ENCODE peak calls at places on chromosomes 7 and 10, in nine cellular contexts. L is activated T-cell treated with anti-CD3 and anti-CD28 coated beads for 1 hour; S is ELR; T is activated CD8-positive, alpha-beta memory T cell treated with anti-CD3 and anti-CD28 coated beads, Interleukin-2, amount 50 U/mL, for 4 hours; I is CD4-positive, alpha-beta T cell; O is EH; F is A549; G is SJSA1; J is retinal pigment epithelial cell. Q is an unnamed sample.

GRCh38 chr7:19145429-19146201 is 394 bp upstream of the FERD3L start:
- DNase-seq in S (no peak), O (no peak), G (no peak), I (no peak), L (no peak), J (no peak), T (no peak), F (no peak), Q (no peak)

GRCh38 chr10:71223365-71224058 is 11.1 kb downstream of the UNC5B start:
- DNase-seq in G (no peak), T (no peak), L (no peak), O (no peak), I (no peak), F (no peak), S (no peak), J (no peak), Q (no peak)

GRCh38 chr10:124449170-124450009 is 445 bp downstream of the NKX1-2 start:
- DNase-seq in S (no peak), T (no peak), G (no peak), J (no peak), O (no peak), L (no peak), F (no peak), I (no peak), Q (no peak)

GRCh38 chr7:40538281-40538680 is 403.5 kb downstream of the SUGCT start:
- DNase-seq in F (no peak), J (no peak), I (no peak), G (no peak), S (no peak), T (no peak), O (peak; percentile 51), L (no peak), Q (peak; percentile 41)

GRCh38 chr7:32533313-32534024 is 38.2 kb downstream of the AVL9 start:
- DNase-seq in T (no peak), F (no peak), J (no peak), G (no peak), I (no peak), S (no peak), L (no peak), O (no peak), Q (no peak)

GRCh38 chr10:71835671-71836593 is 15.1 kb downstream of the PSAP start:
- DNase-seq in L (no peak), T (no peak), G (peak; percentile 57), I (no peak), F (no peak), O (peak; percentile 93), S (peak; percentile 59), J (peak; percentile 94), Q (peak; percentile 98)

GRCh38 chr7:70325509-70326101 is 727.3 kb downstream of the AUTS2 start:
- DNase-seq in F (no peak), G (no peak), J (peak; percentile 61), S (peak; percentile 0), I (no peak), O (peak; percentile 5), T (no peak), L (no peak), Q (peak; percentile 50)

GRCh38 chr10:84854439-84854838 is 526.0 kb downstream of the CCSER2 start:
- DNase-seq in J (no peak), T (no peak), L (no peak), S (no peak), O (no peak), F (no peak), G (no peak), I (no peak), Q (no peak)

GRCh38 chr7:21293771-21294170 is 134.1 kb upstream of the SP4 start:
- DNase-seq in F (no peak), L (no peak), O (no peak), S (peak; percentile 11), T (no peak), G (no peak), J (peak; percentile 6), I (no peak), Q (no peak)

GRCh38 chr7:13912740-13913320 is 76.6 kb downstream of the ETV1 start:
- DNase-seq in S (no peak), J (no peak), L (no peak), I (no peak), O (no peak), G (no peak), T (no peak), F (no peak), Q (no peak)

GRCh38 chr10:101079874-101080273 is 18.1 kb downstream of the KAZALD1 start:
- DNase-seq in O (no peak), T (no peak), F (no peak), J (no peak), I (no peak), S (no peak), L (no peak), G (no peak), Q (no peak)

GRCh38 chr7:154613811-154614210 is 389.1 kb downstream of the PAXIP1 start:
- DNase-seq in L (no peak), O (no peak), I (no peak), T (no peak), F (no peak), G (no peak), S (no peak), J (no peak), Q (no peak)